ENCODE peak calls at places on chromosomes 7 and 10, in six cellular contexts. F, A, M, E, Z and C are unnamed samples. For H3K4me1, the result is how much of the 10 kb centered on the place peaks cover.

GRCh38 chr10:44674536-44674935 is 236.6 kb upstream of the TMEM72 start:
- DNase-seq in F (no peak), A (no peak), M (no peak), E (no peak), Z (no peak), C (no peak)

GRCh38 chr7:39407139-39407538 is 159.1 kb upstream of the YAE1 start:
- DNase-seq in F (no peak), A (no peak), M (no peak), E (no peak), Z (no peak), C (no peak)

GRCh38 chr10:55310143-55310542 is 509.1 kb upstream of the PCDH15 start:
- DNase-seq in F (no peak), A (no peak), M (no peak), E (no peak), Z (no peak), C (no peak)

GRCh38 chr7:64947252-64948000 is 43.4 kb downstream of the ZNF117 start:
- DNase-seq in F (no peak), A (no peak), M (no peak), E (no peak), Z (peak), C (no peak)

GRCh38 chr10:123808873-123809272 is 82.7 kb downstream of the CPXM2 start:
- DNase-seq in F (no peak), A (no peak), M (no peak), E (no peak), Z (no peak), C (no peak)

GRCh38 chr7:105769951-105770628 is 106.3 kb downstream of the ATXN7L1 start:
- DNase-seq in F (no peak), A (no peak), M (peak), E (no peak), Z (no peak), C (no peak)

GRCh38 chr7:5452937-5453540 is 29.4 kb upstream of the TNRC18 start:
- DNase-seq in F (peak), A (no peak), M (no peak), E (no peak), Z (no peak), C (no peak)

GRCh38 chr7:91034459-91035368 is 229.5 kb upstream of the FZD1 start:
- DNase-seq in F (peak), A (peak), M (peak), E (no peak), Z (no peak), C (peak)

GRCh38 chr7:105990141-105990540 is 27.1 kb downstream of the CDHR3 start:
- DNase-seq in F (no peak), A (no peak), M (no peak), E (no peak), Z (no peak), C (no peak)

GRCh38 chr7:92626281-92626846 is 36.2 kb upstream of the FAM133B start:
- DNase-seq in F (no peak), A (no peak), M (no peak), E (no peak), Z (no peak), C (no peak)

GRCh38 chr10:119775529-119775928 is 49.7 kb downstream of the INPP5F start:
- DNase-seq in F (no peak), A (no peak), M (no peak), E (no peak), Z (no peak), C (no peak)

GRCh38 chr10:119225288-119225687 is 17.9 kb downstream of the GRK5 start:
- DNase-seq in F (no peak), A (no peak), M (no peak), E (no peak), Z (no peak), C (no peak)

GRCh38 chr10:120460776-120461175 is 3.7 kb downstream of the PLPP4 start:
- DNase-seq in F (no peak), A (no peak), M (no peak), E (no peak), Z (no peak), C (no peak)

GRCh38 chr7:79078273-79078672 is 375.2 kb downstream of the MAGI2 start:
- DNase-seq in F (no peak), A (no peak), M (no peak), E (no peak), Z (no peak), C (no peak)

GRCh38 chr7:17679427-17679826 is 260.9 kb downstream of the SNX13 start:
- DNase-seq in F (peak), A (no peak), M (no peak), E (peak), Z (no peak), C (no peak)

GRCh38 chr7:121084748-121085336 is 96.3 kb downstream of the CPED1 start:
- DNase-seq in F (no peak), A (no peak), M (no peak), E (peak), Z (no peak), C (peak)

GRCh38 chr7:151091431-151091830 is 5.2 kb downstream of the AGAP3 start:
- DNase-seq in F (no peak), A (peak), M (peak), E (no peak), Z (no peak), C (no peak)

GRCh38 chr10:33273295-33274002 is 61.0 kb downstream of the NRP1 start:
- DNase-seq in F (peak), A (no peak), M (peak), E (peak), Z (peak), C (peak)

GRCh38 chr7:2126621-2127020 is 106.1 kb downstream of the MAD1L1 start:
- DNase-seq in F (no peak), A (no peak), M (no peak), E (no peak), Z (no peak), C (no peak)

GRCh38 chr7:137025469-137026175 is 157.2 kb downstream of the CHRM2 start:
- DNase-seq in F (no peak), A (no peak), M (no peak), E (no peak), Z (no peak), C (no peak)

GRCh38 chr10:130425881-130426435 is 289.8 kb downstream of the GLRX3 start:
- DNase-seq in F (no peak), A (no peak), M (no peak), E (no peak), Z (no peak), C (no peak)

GRCh38 chr7:3063016-3063753 is 19.5 kb upstream of the CARD11 start:
- DNase-seq in F (no peak), A (peak), M (no peak), E (no peak), Z (no peak), C (no peak)

GRCh38 chr10:127906548-127907377 is at the start of gene PTPRE:
- DNase-seq in F (peak), A (peak), M (peak), E (peak), Z (peak), C (peak)

GRCh38 chr7:79781716-79782115 is 328.2 kb upstream of the MAGI2 start:
- DNase-seq in F (no peak), A (no peak), M (no peak), E (no peak), Z (no peak), C (no peak)

GRCh38 chr7:139559364-139560105 is 36.0 kb downstream of the CLEC2L start:
- DNase-seq in F (no peak), A (no peak), M (no peak), E (no peak), Z (no peak), C (no peak)

GRCh38 chr10:108411181-108411580 is 1246.7 kb upstream of the SORCS1 start:
- DNase-seq in F (no peak), A (no peak), M (no peak), E (no peak), Z (no peak), C (no peak)

GRCh38 chr7:126656165-126656564 is 596.6 kb downstream of the GRM8 start:
- DNase-seq in F (no peak), A (no peak), M (no peak), E (no peak), Z (no peak), C (no peak)

GRCh38 chr10:75959209-75959608 is 527.8 kb downstream of the LRMDA start:
- DNase-seq in F (no peak), A (no peak), M (peak), E (no peak), Z (no peak), C (no peak)

GRCh38 chr10:29131952-29132820 is 156.7 kb upstream of the LYZL1 start:
- DNase-seq in F (no peak), A (no peak), M (no peak), E (peak), Z (no peak), C (no peak)

GRCh38 chr7:93310346-93310745 is 78.2 kb downstream of the VPS50 start:
- DNase-seq in F (no peak), A (no peak), M (no peak), E (no peak), Z (no peak), C (no peak)

GRCh38 chr7:112743811-112744210 is 46.4 kb downstream of the TMEM168 start:
- DNase-seq in F (no peak), A (no peak), M (no peak), E (no peak), Z (no peak), C (peak)

GRCh38 chr10:95569368-95569767 is 8.2 kb upstream of the SORBS1 start:
- DNase-seq in F (no peak), A (no peak), M (no peak), E (no peak), Z (no peak), C (no peak)

GRCh38 chr7:35704261-35704660 is 9.3 kb upstream of the HERPUD2 start:
- DNase-seq in F (no peak), A (no peak), M (no peak), E (no peak), Z (no peak), C (no peak)

GRCh38 chr7:67361150-67361549 is 364.5 kb downstream of the TYW1 start:
- DNase-seq in F (no peak), A (no peak), M (no peak), E (no peak), Z (no peak), C (no peak)

GRCh38 chr10:43393606-43394360 is 15.2 kb downstream of the HNRNPF start:
- DNase-seq in F (no peak), A (no peak), M (no peak), E (no peak), Z (no peak), C (no peak)

GRCh38 chr7:43105521-43106120 is 6.8 kb upstream of the HECW1 start:
- DNase-seq in F (no peak), A (no peak), M (no peak), E (no peak), Z (no peak), C (no peak)

GRCh38 chr7:116528008-116528789 is 3.4 kb downstream of the CAV1 start:
- DNase-seq in F (peak), A (peak), M (peak), E (peak), Z (no peak), C (peak)

GRCh38 chr7:55622241-55622835 is 50.0 kb upstream of the VOPP1 start:
- DNase-seq in F (no peak), A (no peak), M (no peak), E (no peak), Z (no peak), C (no peak)

GRCh38 chr7:78090616-78091015 is 292.0 kb downstream of the PHTF2 start:
- DNase-seq in F (no peak), A (no peak), M (no peak), E (no peak), Z (no peak), C (no peak)

DNA sequence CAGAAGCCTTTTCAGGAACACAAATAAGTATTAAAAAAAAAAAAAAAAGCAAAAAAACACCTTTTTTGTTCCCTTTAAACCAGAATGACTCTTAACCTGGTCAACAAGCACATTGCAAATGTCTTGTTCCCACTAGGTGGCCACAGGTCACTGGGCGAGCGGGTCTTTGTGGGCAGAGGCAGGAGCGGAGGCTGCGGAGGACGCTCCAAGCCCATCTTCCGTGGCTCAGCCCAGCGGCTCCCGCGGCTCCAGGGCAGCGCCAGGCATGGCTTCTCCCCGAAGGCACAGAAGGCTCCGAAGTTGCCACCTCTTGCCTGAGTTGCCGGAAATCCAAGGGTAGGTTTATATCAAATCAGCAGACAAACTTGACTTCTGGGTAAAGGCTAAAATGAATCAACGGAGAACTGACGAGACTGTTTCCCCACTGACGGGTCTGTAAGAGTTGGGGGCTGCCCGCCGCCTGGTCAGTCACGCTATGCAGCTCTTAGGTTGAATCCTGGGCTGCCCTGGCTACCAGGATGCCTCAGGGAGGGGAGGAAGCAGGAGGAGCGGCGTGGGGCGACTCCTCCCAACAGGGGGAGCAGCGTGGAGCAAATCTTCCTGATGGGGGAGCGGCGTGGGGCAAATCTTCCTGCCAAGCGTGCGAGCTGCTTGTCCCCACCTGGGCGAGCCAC is 144.5 kb downstream of the PTPRN2 start:
- DNase-seq in F (no peak), A (no peak), M (no peak), E (no peak), Z (no peak), C (no peak)
- TF ChIP-seq CTCF in F (no peak), A (no peak), M (no peak), E (no peak), Z (no peak), C (no peak)

GRCh38 chr7:25056368-25056767 is 68.7 kb downstream of the CYCS start:
- DNase-seq in F (no peak), A (no peak), M (no peak), E (no peak), Z (no peak), C (no peak)
- H3K4me1 ChIP-seq in F (under half), A (under half), M (under half), E (under half), Z (under half), C (under half)

GRCh38 chr10:109922976-109923921 is at the start of gene XPNPEP1:
- DNase-seq in F (peak), A (peak), M (peak), E (peak), Z (peak), C (peak)
- TF ChIP-seq CTCF in F (peak), A (no peak), M (no peak), E (no peak), Z (no peak), C (no peak)

DNA sequence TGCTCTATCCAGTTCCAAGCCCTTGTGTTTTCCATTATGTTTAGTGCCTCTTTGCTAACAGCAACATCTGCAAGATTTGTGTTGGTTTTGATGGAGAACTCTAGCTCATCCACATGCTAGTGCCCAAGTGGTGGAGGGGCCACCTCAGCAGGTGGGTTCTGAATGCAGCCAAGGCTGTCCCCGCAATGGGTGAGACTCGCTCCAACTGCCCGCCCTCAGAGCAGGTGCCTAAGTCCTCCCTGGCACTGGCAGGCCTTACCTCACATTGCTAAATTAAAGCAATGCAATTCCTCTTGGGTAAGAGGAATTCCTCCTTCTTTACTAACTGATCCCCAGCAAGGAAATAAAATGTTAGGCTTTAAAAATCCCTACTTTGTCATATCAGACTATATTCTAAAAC is 146.8 kb downstream of the ADCY1 start:
- DNase-seq in F (no peak), A (no peak), M (no peak), E (no peak), Z (no peak), C (no peak)
- H3K4me1 ChIP-seq in F (under half), A (under half), M (under half), E (under half), Z (under half), C (under half)

GRCh38 chr7:84452618-84453017 is 258.0 kb upstream of the SEMA3A start:
- DNase-seq in F (no peak), A (no peak), M (no peak), E (no peak), Z (no peak), C (no peak)

GRCh38 chr7:84450802-84451201 is 256.2 kb upstream of the SEMA3A start:
- DNase-seq in F (no peak), A (no peak), M (no peak), E (no peak), Z (no peak), C (no peak)

GRCh38 chr7:84455788-84456187 is 261.2 kb upstream of the SEMA3A start:
- DNase-seq in F (no peak), A (no peak), M (no peak), E (no peak), Z (no peak), C (no peak)

DNA sequence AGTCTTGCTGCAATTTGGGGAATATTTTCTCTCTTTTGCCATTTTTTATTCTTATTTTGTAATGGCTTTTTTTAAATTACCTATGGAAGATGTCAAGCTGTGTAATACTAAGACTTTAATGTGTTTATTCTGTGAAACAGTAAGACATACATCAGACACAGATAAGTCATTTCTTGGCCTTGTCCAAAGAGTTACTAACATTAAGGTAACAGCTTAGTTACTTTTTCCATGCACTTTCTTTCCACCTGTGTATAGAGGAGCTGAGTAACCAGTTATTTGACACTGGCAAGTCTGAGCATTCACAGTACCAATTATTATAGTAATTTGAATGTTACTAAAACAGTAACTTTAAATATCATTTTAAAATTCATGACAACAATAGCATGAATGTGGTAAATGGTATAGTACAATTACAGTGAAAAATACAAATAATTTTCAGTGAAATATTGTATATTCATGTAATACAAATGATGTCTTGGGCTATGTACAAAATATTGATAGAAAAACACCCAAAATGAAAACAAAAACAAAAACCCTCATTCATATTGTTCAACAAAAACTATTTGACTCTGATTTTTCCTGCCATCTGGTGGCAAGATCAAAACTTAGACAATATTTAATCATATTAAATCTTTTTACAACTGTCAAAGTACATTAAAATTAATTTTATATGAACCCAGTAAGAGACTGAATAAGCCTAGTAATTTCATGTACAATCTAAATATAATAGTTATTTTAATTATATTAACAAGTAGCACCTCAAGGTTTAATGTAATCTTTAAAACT is 259.8 kb upstream of the SEMA3A start:
- DNase-seq in F (no peak), A (no peak), M (no peak), E (no peak), Z (no peak), C (no peak)
- TF ChIP-seq CTCF in F (peak), A (no peak), M (peak), E (no peak), Z (no peak), C (no peak)

GRCh38 chr7:101118856-101119255 is 8.0 kb upstream of the SERPINE1 start:
- DNase-seq in F (no peak), A (no peak), M (no peak), E (no peak), Z (no peak), C (no peak)
- H3K4me1 ChIP-seq in F (under half), A (under half), M (half or more), E (under half), Z (under half), C (under half)